ENCODE peak calls at places on chromosomes 3 and 15, in seven cellular contexts. A, K, Z, B, E, X and N are unnamed samples.

GRCh38 chr15:68334661-68335124 is 57.1 kb downstream of the FEM1B start:
- DNase-seq in E (no peak), K (no peak), B (no peak), A (no peak), X (no peak), Z (no peak), N (no peak)

GRCh38 chr15:56758770-56759449 is 25.6 kb upstream of the ZNF280D start:
- DNase-seq in E (no peak), Z (peak), K (no peak), X (peak), B (no peak), A (no peak), N (no peak)

GRCh38 chr3:61684386-61684785 is 123.0 kb downstream of the PTPRG start:
- DNase-seq in A (no peak), B (no peak), E (no peak), Z (no peak), K (no peak), X (no peak), N (no peak)

GRCh38 chr3:149258298-149258697 is 36.7 kb upstream of the CP start:
- DNase-seq in K (no peak), E (no peak), B (no peak), A (no peak), X (no peak), Z (no peak), N (no peak)

GRCh38 chr3:46209751-46210470 is 1.8 kb upstream of the CCR1 start:
- DNase-seq in K (no peak), Z (no peak), A (no peak), B (no peak), X (peak), E (no peak), N (no peak)

GRCh38 chr15:98651581-98652220 is 3.4 kb downstream of the IGF1R start:
- DNase-seq in X (peak), Z (peak), K (no peak), E (peak), B (no peak), A (no peak), N (no peak)

GRCh38 chr3:17505856-17506255 is 236.6 kb downstream of the TBC1D5 start:
- DNase-seq in X (peak), K (no peak), E (no peak), A (no peak), Z (no peak), B (no peak), N (no peak)

GRCh38 chr3:53269888-53270880 is 14.4 kb upstream of the TKT start:
- DNase-seq in Z (peak), X (peak), E (peak), K (peak), B (peak), A (peak), N (peak)

GRCh38 chr15:60370804-60371700 is 26.7 kb downstream of the ANXA2 start:
- DNase-seq in K (peak), B (peak), X (peak), E (peak), Z (peak), A (peak), N (peak)

GRCh38 chr3:69986419-69986818 is 13.1 kb upstream of the SAMMSON start:
- DNase-seq in B (no peak), E (no peak), Z (no peak), K (no peak), A (no peak), X (no peak), N (no peak)

GRCh38 chr15:37873336-37873735 is 61.1 kb upstream of the TMCO5A start:
- DNase-seq in E (no peak), B (no peak), K (no peak), X (no peak), Z (no peak), A (no peak), N (no peak)

GRCh38 chr3:101123084-101123483 is 129.9 kb upstream of the ABI3BP start:
- DNase-seq in A (no peak), K (no peak), Z (no peak), X (no peak), B (no peak), E (no peak), N (no peak)

GRCh38 chr15:88275804-88276203 is 19.3 kb upstream of the NTRK3 start:
- DNase-seq in B (no peak), A (no peak), X (no peak), Z (no peak), E (no peak), K (no peak), N (no peak)

GRCh38 chr3:195286115-195286872 is 15.3 kb upstream of the XXYLT1 start:
- DNase-seq in A (no peak), B (no peak), K (no peak), Z (no peak), E (no peak), X (peak), N (no peak)

GRCh38 chr15:66089049-66089448 is 164.5 kb downstream of the MEGF11 start:
- DNase-seq in Z (no peak), B (no peak), X (no peak), K (no peak), A (no peak), E (no peak), N (no peak)

GRCh38 chr15:73867956-73868355 is 5.4 kb upstream of the TBC1D21 start:
- DNase-seq in E (no peak), Z (no peak), K (no peak), X (no peak), A (no peak), B (no peak), N (no peak)

GRCh38 chr3:139292933-139293664 is 50.7 kb upstream of the MRPS22 start:
- DNase-seq in K (no peak), Z (no peak), A (no peak), B (no peak), E (peak), X (no peak), N (no peak)

GRCh38 chr3:81910244-81910852 is 148.9 kb upstream of the GBE1 start:
- DNase-seq in Z (no peak), E (peak), B (peak), K (no peak), X (peak), A (no peak), N (peak)

GRCh38 chr3:13896473-13897154 is 16.7 kb upstream of the WNT7A start:
- DNase-seq in B (peak), X (peak), Z (peak), A (no peak), K (no peak), E (peak), N (peak)

GRCh38 chr15:56411122-56411749 is 46.0 kb downstream of the TEX9 start:
- DNase-seq in E (no peak), K (no peak), Z (no peak), X (peak), A (no peak), B (no peak), N (no peak)

GRCh38 chr15:72566973-72567372 is 87.5 kb upstream of the GOLGA6B start:
- DNase-seq in Z (no peak), K (no peak), E (no peak), A (no peak), B (no peak), X (no peak), N (no peak)

GRCh38 chr3:190517696-190518095 is 3.8 kb downstream of the IL1RAP start:
- DNase-seq in K (no peak), Z (peak), B (no peak), X (peak), E (peak), A (no peak), N (no peak)

DNA sequence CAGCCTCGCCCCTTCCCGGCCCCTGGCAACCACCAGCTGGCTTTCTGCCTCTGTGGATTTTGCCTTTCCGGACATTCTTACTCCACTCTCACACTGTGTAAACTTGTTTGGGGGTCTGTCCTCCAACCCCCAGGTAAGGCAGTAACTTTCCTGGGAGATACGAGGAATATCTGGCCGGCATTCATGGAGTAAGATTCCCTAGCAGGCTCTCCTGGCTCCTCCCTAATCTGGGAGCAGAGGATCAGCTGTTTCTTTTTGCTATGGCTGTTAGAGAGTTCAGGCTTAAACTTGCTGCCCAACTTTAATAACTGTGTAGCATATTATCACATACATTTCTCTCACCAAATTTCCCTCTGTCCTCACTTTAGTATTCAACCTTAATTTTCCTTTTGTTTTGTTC is 64.3 kb downstream of the IGF2BP2 start:
- DNase-seq in X (no peak), E (no peak), B (no peak), Z (no peak), K (peak), A (no peak), N (no peak)
- H3K4me3 ChIP-seq in X (no peak), E (no peak), B (no peak), Z (no peak), K (no peak), A (peak), N (no peak)

GRCh38 chr3:59451800-59452741 is 402.2 kb upstream of the CFAP20DC start:
- DNase-seq in A (no peak), X (peak), Z (no peak), K (no peak), B (no peak), E (no peak), N (no peak)
- H3K4me3 ChIP-seq in A (no peak), X (no peak), Z (no peak), K (no peak), B (no peak), E (no peak), N (no peak)

GRCh38 chr15:58066042-58066867 is 744 bp upstream of the ALDH1A2 start:
- DNase-seq in E (peak), X (no peak), A (peak), Z (peak), K (peak), B (peak), N (no peak)
- H3K4me3 ChIP-seq in E (peak), X (peak), A (peak), Z (no peak), K (no peak), B (peak), N (no peak)

DNA sequence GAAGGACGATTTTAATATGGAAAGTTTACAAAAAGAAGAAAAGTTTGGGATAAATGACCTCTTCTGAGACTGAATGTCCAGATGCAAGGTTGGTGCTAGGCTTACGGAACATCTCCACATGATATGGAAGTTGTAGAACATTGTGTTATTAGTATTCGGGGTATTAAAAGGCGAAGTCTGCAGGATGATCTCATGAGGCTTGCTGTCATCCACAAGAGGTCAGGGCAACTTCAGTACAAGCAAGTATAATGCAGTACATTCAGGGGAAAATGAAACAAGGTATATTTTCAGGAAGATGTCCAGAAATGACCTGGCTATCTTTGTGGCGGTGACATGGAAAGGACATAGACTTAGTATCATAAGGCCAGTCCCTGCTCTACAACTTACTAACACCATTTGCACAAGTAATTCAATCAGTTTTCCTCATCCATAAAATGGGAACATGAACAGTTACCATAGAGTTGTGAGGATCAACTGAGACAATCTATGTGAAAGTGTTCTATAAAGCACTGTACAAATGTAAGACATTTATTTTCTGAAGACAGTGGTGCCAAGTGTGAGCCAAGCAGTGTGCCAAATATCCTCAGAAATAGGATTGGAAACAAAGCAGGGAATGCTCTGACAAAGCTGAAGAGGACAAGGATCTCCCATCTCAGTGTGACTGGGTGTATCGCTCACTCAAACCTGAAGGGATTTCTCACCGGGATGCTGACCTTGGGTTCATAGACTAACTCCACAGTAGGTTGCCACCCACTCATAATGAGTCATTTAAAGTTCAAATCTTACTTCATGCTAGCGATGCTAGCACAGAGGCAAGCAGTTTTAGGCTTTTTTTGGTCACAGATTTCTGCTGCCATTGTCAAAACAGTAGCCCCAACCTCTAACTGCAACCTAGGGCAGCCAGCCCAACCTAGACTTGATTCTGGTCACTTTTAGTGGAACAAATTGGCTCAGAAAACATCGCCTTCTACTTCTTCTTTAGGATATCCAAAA is 118.3 kb downstream of the TIGIT start:
- DNase-seq in A (peak), K (no peak), Z (no peak), B (peak), E (peak), X (peak), N (no peak)
- H3K4me3 ChIP-seq in A (peak), K (no peak), Z (no peak), B (no peak), E (no peak), X (no peak), N (no peak)